ENCODE peak calls at places on chromosomes 1 and 21, in eight cellular contexts. C is kidney, T is fibroblast of lung, P is neural progenitor cell, R is GM23248, L is PC-3, N is mesenchymal stem cell, D is neuronal stem cell. A is an unnamed sample.

GRCh38 chr1:84247425-84248220 is 53.9 kb upstream of the SAMD13 start:
- DNase-seq in C (no peak), T (peak), P (no peak), R (peak), L (peak), N (peak), D (no peak), A (no peak)

GRCh38 chr1:158112994-158113758 is 67.5 kb upstream of the CD1D start:
- DNase-seq in C (no peak), T (peak), P (peak), R (peak), L (no peak), N (peak), D (peak), A (peak)

GRCh38 chr1:32767156-32767555 is 50.0 kb downstream of the YARS1 start:
- DNase-seq in C (no peak), T (no peak), P (no peak), R (no peak), L (no peak), N (peak), D (no peak), A (no peak)

GRCh38 chr1:16630661-16631247 is 17.4 kb upstream of the NBPF1 start:
- DNase-seq in C (peak), T (no peak), P (no peak), R (no peak), L (no peak), N (no peak), D (no peak), A (peak)

GRCh38 chr1:4825841-4826450 is 171.5 kb downstream of the AJAP1 start:
- DNase-seq in C (no peak), T (no peak), P (peak), R (no peak), L (peak), N (no peak), D (peak), A (peak)

GRCh38 chr1:152047607-152047953 is 10.8 kb upstream of the S100A11 start:
- DNase-seq in C (no peak), T (no peak), P (no peak), R (peak), L (peak), N (no peak), D (no peak), A (no peak)

GRCh38 chr21:44926364-44927101 is 5.8 kb upstream of the ITGB2 start:
- DNase-seq in C (peak), T (no peak), P (no peak), R (peak), L (peak), N (no peak), D (no peak), A (peak)

GRCh38 chr21:17925900-17926299 is 106.7 kb upstream of the C21orf91 start:
- DNase-seq in C (no peak), T (peak), P (peak), R (peak), L (peak), N (peak), D (no peak), A (no peak)

GRCh38 chr1:180343931-180344406 is 113.9 kb downstream of the LHX4 start:
- DNase-seq in C (no peak), T (peak), P (no peak), R (peak), L (no peak), N (peak), D (no peak), A (no peak)

DNA sequence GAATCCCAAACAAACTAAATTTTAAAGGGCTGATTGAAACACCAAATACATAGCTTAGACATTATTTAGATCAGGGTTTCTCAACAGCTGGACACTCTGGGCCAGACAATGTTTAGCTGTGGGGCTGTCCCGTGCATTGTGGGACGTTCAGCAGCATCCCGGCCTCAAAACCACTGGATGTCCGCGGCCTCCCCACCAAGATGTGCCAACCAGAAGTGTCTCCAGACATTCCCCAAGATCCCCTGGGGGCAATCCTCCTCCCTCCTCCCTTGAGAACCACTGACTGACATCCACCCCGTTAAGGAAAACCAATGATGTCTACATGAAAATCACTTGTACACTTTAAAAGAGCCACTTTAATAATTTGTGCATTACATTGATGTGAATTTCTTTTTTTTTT is 38.4 kb downstream of the CLSTN1 start:
- DNase-seq in C (no peak), T (no peak), P (no peak), R (no peak), L (no peak), N (no peak), D (no peak), A (no peak)
- H3K9ac ChIP-seq in C (no peak), T (no peak), P (no peak), R (no peak), L (no peak), N (no peak), D (no peak), A (no peak)

GRCh38 chr1:171485375-171486047 is at the start of gene PRRC2C:
- DNase-seq in C (peak), T (peak), P (peak), R (peak), L (peak), N (peak), D (peak), A (peak)

GRCh38 chr1:171486048-171486519 is 754 bp downstream of the PRRC2C start:
- DNase-seq in C (no peak), T (peak), P (no peak), R (peak), L (peak), N (peak), D (peak), A (peak)

GRCh38 chr1:171487038-171487437 is 1.7 kb downstream of the PRRC2C start:
- DNase-seq in C (no peak), T (no peak), P (no peak), R (no peak), L (no peak), N (no peak), D (no peak), A (no peak)

GRCh38 chr1:171484760-171485374 is 463 bp upstream of the PRRC2C start:
- DNase-seq in C (no peak), T (no peak), P (no peak), R (no peak), L (no peak), N (no peak), D (no peak), A (no peak)

DNA sequence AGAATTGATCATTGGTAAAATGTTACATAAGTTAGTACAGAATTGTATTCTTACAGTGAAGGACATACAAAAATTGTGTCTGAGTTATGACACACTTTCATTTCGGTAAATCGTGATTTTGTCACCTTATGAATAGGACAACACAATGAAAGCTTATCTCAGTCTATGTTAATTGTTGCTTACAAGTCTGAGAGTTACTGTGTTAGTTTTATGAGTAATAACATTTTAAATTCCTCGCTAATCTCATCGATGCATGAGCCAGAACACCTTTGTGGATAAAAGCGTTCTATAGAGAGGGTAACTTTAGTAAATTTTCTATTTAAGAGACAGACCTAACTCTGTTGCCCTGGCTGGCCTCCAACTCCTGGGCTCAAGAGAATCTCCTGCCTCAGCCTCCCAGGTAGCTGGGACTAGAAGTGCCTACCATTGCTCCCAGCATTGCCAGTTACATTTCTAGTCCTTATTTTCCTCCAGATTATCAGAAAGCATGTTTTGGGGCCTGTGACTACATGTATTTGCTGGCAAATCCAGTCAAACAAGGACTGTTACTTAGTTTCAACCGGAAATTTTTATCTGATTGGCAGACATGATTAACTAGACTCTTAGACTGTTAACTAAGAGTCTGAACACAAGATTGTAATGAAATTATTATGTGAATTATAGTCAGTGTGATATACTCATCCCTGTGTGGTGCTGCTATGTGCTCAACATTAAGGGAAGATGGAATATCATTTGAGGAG is 3.0 kb downstream of the PRRC2C start:
- DNase-seq in C (no peak), T (no peak), P (no peak), R (no peak), L (peak), N (no peak), D (no peak), A (no peak)
- H3K9ac ChIP-seq in C (no peak), T (no peak), P (no peak), R (no peak), L (no peak), N (peak), D (no peak), A (no peak)

GRCh38 chr1:226868726-226869125 is 1.7 kb upstream of the PSEN2 start:
- DNase-seq in C (no peak), T (no peak), P (no peak), R (no peak), L (no peak), N (no peak), D (no peak), A (no peak)

GRCh38 chr1:226871636-226872327 is 1.4 kb downstream of the PSEN2 start:
- DNase-seq in C (no peak), T (no peak), P (peak), R (no peak), L (peak), N (no peak), D (no peak), A (peak)

GRCh38 chr1:226871047-226871365 is 590 bp downstream of the PSEN2 start:
- DNase-seq in C (no peak), T (no peak), P (no peak), R (no peak), L (no peak), N (no peak), D (no peak), A (no peak)

GRCh38 chr1:226870323-226871046 is at the start of gene PSEN2:
- DNase-seq in C (peak), T (peak), P (peak), R (peak), L (peak), N (peak), D (peak), A (peak)

DNA sequence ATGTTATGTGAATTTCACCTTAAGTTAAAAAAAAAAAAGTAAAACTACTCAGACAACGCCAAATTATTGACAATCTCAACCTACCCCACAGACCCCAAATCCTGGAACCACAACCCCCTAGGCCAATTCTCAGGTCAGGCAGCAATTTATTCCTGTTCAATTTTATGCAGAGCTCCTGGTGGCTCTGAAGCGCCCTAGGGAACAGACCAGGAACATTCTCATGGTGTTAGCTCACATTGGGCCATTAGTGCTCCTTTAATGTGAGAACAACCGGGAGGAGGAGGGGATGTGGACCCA is 442 bp upstream of the PSEN2 start:
- DNase-seq in C (no peak), T (peak), P (no peak), R (no peak), L (no peak), N (peak), D (no peak), A (no peak)
- H3K9ac ChIP-seq in C (peak), T (peak), P (no peak), R (peak), L (peak), N (peak), D (peak), A (no peak)

DNA sequence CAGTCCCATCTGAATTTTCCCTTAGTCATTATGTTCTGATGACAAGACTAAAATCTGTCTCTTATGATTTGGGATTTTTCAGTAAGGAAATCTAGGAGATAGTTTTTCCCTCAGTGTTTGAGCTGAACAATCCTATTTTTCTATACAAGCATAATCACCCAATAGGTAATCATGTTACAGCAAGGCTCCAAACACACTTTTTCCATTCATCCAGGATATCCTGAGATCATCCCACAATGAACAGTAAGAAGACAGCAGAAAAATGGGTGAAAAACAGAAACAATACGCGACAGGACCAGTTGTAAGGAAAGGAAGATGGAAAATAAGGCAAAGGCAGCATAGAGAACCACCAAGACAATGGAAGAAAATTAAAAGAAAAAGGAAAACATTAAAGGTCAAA is 154.4 kb downstream of the VAV3 start:
- DNase-seq in C (no peak), T (no peak), P (no peak), R (no peak), L (no peak), N (no peak), D (no peak), A (no peak)
- H3K9ac ChIP-seq in C (no peak), T (no peak), P (no peak), R (no peak), L (no peak), N (no peak), D (no peak), A (no peak)

A was measured in endodermal cell.